ENCODE peak calls at places on chromosome 21, in six cellular contexts. One of them, this sample, is unnamed.

GRCh38 chr21:20783611-20784010 is 214.6 kb upstream of the NCAM2 start:
- DNase-seq in WTC11: no peak
- DNase-seq in K562: no peak
- DNase-seq in A549: no peak
- DNase-seq in H1: no peak
- DNase-seq in HepG2: no peak
- DNase-seq in this sample: no peak

GRCh38 chr21:44454747-44455523 is at the start of gene LRRC3:
- DNase-seq in WTC11: peak
- DNase-seq in K562: peak
- DNase-seq in A549: peak
- DNase-seq in H1: peak
- DNase-seq in HepG2: peak
- DNase-seq in this sample: peak

GRCh38 chr21:33259995-33260394 is 6.2 kb upstream of the IL10RB start:
- DNase-seq in WTC11: no peak
- DNase-seq in K562: no peak
- DNase-seq in A549: no peak
- DNase-seq in H1: no peak
- DNase-seq in HepG2: peak
- DNase-seq in this sample: no peak

GRCh38 chr21:38859852-38860251 is 54.1 kb downstream of the ETS2 start:
- DNase-seq in WTC11: no peak
- DNase-seq in K562: no peak
- DNase-seq in A549: no peak
- DNase-seq in H1: no peak
- DNase-seq in HepG2: no peak
- DNase-seq in this sample: no peak

GRCh38 chr21:40587786-40588353 is 259.1 kb downstream of the DSCAM start:
- DNase-seq in WTC11: no peak
- DNase-seq in K562: no peak
- DNase-seq in A549: no peak
- DNase-seq in H1: no peak
- DNase-seq in HepG2: no peak
- DNase-seq in this sample: no peak

GRCh38 chr21:43597052-43597451 is 62.2 kb downstream of the HSF2BP start:
- DNase-seq in WTC11: no peak
- DNase-seq in K562: no peak
- DNase-seq in A549: no peak
- DNase-seq in H1: no peak
- DNase-seq in HepG2: peak
- DNase-seq in this sample: no peak

GRCh38 chr21:21165063-21165645 is 166.9 kb downstream of the NCAM2 start:
- DNase-seq in WTC11: no peak
- DNase-seq in K562: no peak
- DNase-seq in A549: no peak
- DNase-seq in H1: no peak
- DNase-seq in HepG2: no peak
- DNase-seq in this sample: no peak

GRCh38 chr21:43957629-43958362 is 54.3 kb upstream of the TRAPPC10 start:
- DNase-seq in WTC11: no peak
- DNase-seq in K562: no peak
- DNase-seq in A549: no peak
- DNase-seq in H1: no peak
- DNase-seq in HepG2: no peak
- DNase-seq in this sample: no peak

GRCh38 chr21:28944296-28944695 is 48.4 kb downstream of the LTN1 start:
- DNase-seq in WTC11: no peak
- DNase-seq in K562: no peak
- DNase-seq in A549: no peak
- DNase-seq in H1: no peak
- DNase-seq in HepG2: peak
- DNase-seq in this sample: peak

GRCh38 chr21:33518899-33519298 is 23.0 kb downstream of the GART start:
- DNase-seq in WTC11: no peak
- DNase-seq in K562: no peak
- DNase-seq in A549: no peak
- DNase-seq in H1: no peak
- DNase-seq in HepG2: no peak
- DNase-seq in this sample: no peak

GRCh38 chr21:14685568-14685967 is 139.5 kb upstream of the SAMSN1 start:
- DNase-seq in WTC11: no peak
- DNase-seq in K562: no peak
- DNase-seq in A549: no peak
- DNase-seq in H1: no peak
- DNase-seq in HepG2: no peak
- DNase-seq in this sample: no peak

GRCh38 chr21:44299085-44299457 is 782 bp upstream of the PFKL start:
- DNase-seq in WTC11: no peak
- DNase-seq in K562: no peak
- DNase-seq in A549: no peak
- DNase-seq in H1: no peak
- DNase-seq in HepG2: no peak
- DNase-seq in this sample: peak

GRCh38 chr21:37435120-37435519 is 68.5 kb downstream of the DYRK1A start:
- DNase-seq in WTC11: peak
- DNase-seq in K562: peak
- DNase-seq in A549: no peak
- DNase-seq in H1: peak
- DNase-seq in HepG2: no peak
- DNase-seq in this sample: peak

GRCh38 chr21:30582850-30583249 is 7.3 kb downstream of the KRTAP22-2 start:
- DNase-seq in WTC11: no peak
- DNase-seq in K562: no peak
- DNase-seq in A549: no peak
- DNase-seq in H1: no peak
- DNase-seq in HepG2: no peak
- DNase-seq in this sample: no peak

GRCh38 chr21:28230559-28230958 is 762.1 kb downstream of the LTN1 start:
- DNase-seq in WTC11: no peak
- DNase-seq in K562: no peak
- DNase-seq in A549: no peak
- DNase-seq in H1: no peak
- DNase-seq in HepG2: no peak
- DNase-seq in this sample: peak

GRCh38 chr21:39715804-39716397 is 29.1 kb upstream of the IGSF5 start:
- DNase-seq in WTC11: peak
- DNase-seq in K562: peak
- DNase-seq in A549: peak
- DNase-seq in H1: no peak
- DNase-seq in HepG2: peak
- DNase-seq in this sample: peak

GRCh38 chr21:20802631-20803260 is 195.5 kb upstream of the NCAM2 start:
- DNase-seq in WTC11: no peak
- DNase-seq in K562: no peak
- DNase-seq in A549: no peak
- DNase-seq in H1: no peak
- DNase-seq in HepG2: no peak
- DNase-seq in this sample: no peak

GRCh38 chr21:17492415-17493168 is 20.3 kb upstream of the CXADR start:
- DNase-seq in WTC11: no peak
- DNase-seq in K562: no peak
- DNase-seq in A549: no peak
- DNase-seq in H1: no peak
- DNase-seq in HepG2: peak
- DNase-seq in this sample: no peak

GRCh38 chr21:16992448-16992847 is 520.4 kb upstream of the CXADR start:
- DNase-seq in WTC11: no peak
- DNase-seq in K562: no peak
- DNase-seq in A549: no peak
- DNase-seq in H1: no peak
- DNase-seq in HepG2: peak
- DNase-seq in this sample: no peak

GRCh38 chr21:31559368-31560119 is 99.9 kb upstream of the SOD1 start:
- DNase-seq in WTC11: peak
- DNase-seq in K562: no peak
- DNase-seq in A549: peak
- DNase-seq in H1: peak
- DNase-seq in HepG2: no peak
- DNase-seq in this sample: peak

GRCh38 chr21:33721081-33721480 is 78.8 kb downstream of the ITSN1 start:
- DNase-seq in WTC11: no peak
- DNase-seq in K562: no peak
- DNase-seq in A549: no peak
- DNase-seq in H1: no peak
- DNase-seq in HepG2: no peak
- DNase-seq in this sample: no peak

GRCh38 chr21:41954654-41955499 is 1.1 kb upstream of the C2CD2 start:
- DNase-seq in WTC11: no peak
- DNase-seq in K562: no peak
- DNase-seq in A549: no peak
- DNase-seq in H1: no peak
- DNase-seq in HepG2: no peak
- DNase-seq in this sample: no peak

GRCh38 chr21:41955516-41955915 is 1.7 kb upstream of the C2CD2 start:
- DNase-seq in WTC11: no peak
- DNase-seq in K562: no peak
- DNase-seq in A549: no peak
- DNase-seq in H1: no peak
- DNase-seq in HepG2: no peak
- DNase-seq in this sample: no peak

GRCh38 chr21:41957991-41958766 is 4.4 kb upstream of the C2CD2 start:
- DNase-seq in WTC11: no peak
- DNase-seq in K562: peak
- DNase-seq in A549: peak
- DNase-seq in H1: no peak
- DNase-seq in HepG2: peak
- DNase-seq in this sample: peak

GRCh38 chr21:41958886-41959563 is 5.2 kb upstream of the C2CD2 start:
- DNase-seq in WTC11: no peak
- DNase-seq in K562: no peak
- DNase-seq in A549: no peak
- DNase-seq in H1: no peak
- DNase-seq in HepG2: no peak
- DNase-seq in this sample: peak

GRCh38 chr21:41956926-41957729 is 3.3 kb upstream of the C2CD2 start:
- DNase-seq in WTC11: no peak
- DNase-seq in K562: peak
- DNase-seq in A549: no peak
- DNase-seq in H1: no peak
- DNase-seq in HepG2: no peak
- DNase-seq in this sample: peak
- TF ChIP-seq JUN in WTC11: no peak
- TF ChIP-seq JUN in K562: peak
- TF ChIP-seq JUN in A549: no peak
- TF ChIP-seq JUN in H1: no peak
- TF ChIP-seq JUN in HepG2: no peak
- TF ChIP-seq JUN in this sample: no peak

DNA sequence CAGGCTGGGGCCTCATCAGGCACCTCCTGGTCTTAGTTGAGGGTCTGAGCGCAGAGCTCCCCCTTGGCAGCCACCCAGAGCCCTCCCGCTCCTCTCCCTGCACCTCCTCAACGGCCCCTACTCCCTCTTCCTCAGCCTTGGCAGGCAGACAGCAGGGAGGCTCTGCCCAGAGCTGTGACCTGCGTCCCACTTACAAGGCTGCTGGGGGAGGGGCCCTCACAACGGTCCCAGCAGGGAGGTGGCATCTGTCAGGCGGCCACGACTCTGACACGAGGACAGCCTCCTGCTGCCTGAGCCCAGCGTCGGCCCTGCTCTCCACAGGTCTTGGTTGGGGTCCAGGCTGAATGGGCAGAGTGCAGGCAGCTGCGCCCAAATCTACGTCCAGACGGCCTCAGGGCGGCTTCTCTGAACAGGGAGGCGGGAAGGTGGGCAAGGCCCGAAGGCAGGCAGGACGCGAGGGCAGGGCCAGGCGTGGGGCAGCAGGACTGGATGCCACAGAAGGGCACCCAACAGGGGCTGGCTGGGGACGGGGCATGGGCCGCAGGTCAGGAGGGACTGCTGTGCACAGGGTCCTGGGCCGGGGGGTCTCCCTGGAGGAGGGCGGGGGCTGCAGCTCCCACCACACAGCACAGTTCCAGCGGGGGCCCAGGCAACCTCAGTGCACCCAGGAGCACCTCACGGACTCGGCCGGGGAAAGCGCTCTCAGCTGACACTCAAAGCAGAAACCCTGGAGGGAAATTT is 7.5 kb downstream of the SLC19A1 start:
- DNase-seq in WTC11: peak
- DNase-seq in K562: no peak
- DNase-seq in A549: no peak
- DNase-seq in H1: no peak
- DNase-seq in HepG2: no peak
- DNase-seq in this sample: peak
- TF ChIP-seq JUN in WTC11: no peak
- TF ChIP-seq JUN in K562: no peak
- TF ChIP-seq JUN in A549: no peak
- TF ChIP-seq JUN in H1: no peak
- TF ChIP-seq JUN in HepG2: no peak
- TF ChIP-seq JUN in this sample: no peak

DNA sequence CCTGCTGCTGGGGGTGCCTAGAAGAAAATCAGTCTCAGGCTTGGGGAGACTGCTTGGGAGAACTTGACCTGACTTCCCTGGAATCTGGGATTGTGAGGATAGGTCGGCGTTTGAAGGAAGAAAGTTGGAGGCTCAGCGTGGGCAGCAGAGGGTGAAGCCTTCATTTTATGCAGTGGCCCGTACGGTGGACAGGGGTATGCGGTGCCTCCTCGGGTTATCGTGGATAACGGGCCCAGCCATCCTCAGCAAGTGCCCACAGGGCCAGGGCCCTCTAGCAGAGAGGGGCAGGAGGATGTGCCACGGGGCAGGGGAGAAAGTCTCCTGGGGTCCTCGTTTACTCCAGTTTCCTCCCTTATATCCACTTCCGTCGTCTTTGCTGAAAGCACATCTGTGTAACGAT is 34.0 kb downstream of the CHAF1B start:
- DNase-seq in WTC11: no peak
- DNase-seq in K562: no peak
- DNase-seq in A549: no peak
- DNase-seq in H1: no peak
- DNase-seq in HepG2: no peak
- DNase-seq in this sample: no peak
- TF ChIP-seq JUN in WTC11: no peak
- TF ChIP-seq JUN in K562: no peak
- TF ChIP-seq JUN in A549: no peak
- TF ChIP-seq JUN in H1: no peak
- TF ChIP-seq JUN in HepG2: no peak
- TF ChIP-seq JUN in this sample: no peak

DNA sequence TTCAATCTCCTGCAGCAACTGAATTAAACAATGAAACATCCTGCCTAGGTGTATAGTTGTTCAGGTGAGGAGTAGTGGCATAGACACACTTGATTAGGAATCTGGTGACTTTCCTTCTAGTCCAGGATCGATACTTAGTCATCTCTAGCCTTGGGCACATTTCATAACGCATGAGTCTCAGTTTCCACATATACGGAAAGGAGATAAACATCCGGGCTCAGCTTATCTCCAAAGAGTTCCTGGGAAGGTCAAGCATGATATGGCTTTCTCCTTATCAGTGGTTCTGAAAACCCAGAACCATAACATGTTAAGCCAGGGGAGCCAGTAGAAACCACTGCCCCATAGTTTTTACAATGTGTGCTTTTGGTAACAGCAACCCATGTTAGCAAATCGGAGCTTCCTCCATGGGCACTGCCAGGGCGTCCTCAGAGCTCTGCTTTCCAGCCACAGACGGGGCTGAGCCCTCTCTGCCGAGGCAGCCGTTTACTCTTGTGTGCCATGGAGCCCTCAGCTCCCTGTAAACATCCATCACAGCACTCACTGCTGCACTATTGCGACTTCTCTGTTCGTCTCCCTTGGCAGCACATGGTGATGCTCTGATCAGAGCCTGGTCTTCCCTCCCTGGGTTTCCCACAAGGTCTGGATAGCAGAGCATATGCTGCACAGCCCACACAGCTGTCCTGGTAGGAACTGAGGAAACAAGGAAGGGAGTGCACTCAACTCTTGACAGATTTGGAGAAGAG is 34.6 kb downstream of the RUNX1 start:
- DNase-seq in WTC11: no peak
- DNase-seq in K562: no peak
- DNase-seq in A549: no peak
- DNase-seq in H1: no peak
- DNase-seq in HepG2: no peak
- DNase-seq in this sample: peak
- TF ChIP-seq JUN in WTC11: no peak
- TF ChIP-seq JUN in K562: peak
- TF ChIP-seq JUN in A549: no peak
- TF ChIP-seq JUN in H1: no peak
- TF ChIP-seq JUN in HepG2: no peak
- TF ChIP-seq JUN in this sample: no peak